ENCODE peak calls at places on chromosomes 13 and 19, in six cellular contexts. O is CD8-positive, alpha-beta T cell; Q is tibial artery; G is left ventricle myocardium inferior; B is right cardiac atrium; F is A549. V is an unnamed sample. For H3K9me3, the result is how much of the 10 kb centered on the place peaks cover.

GRCh38 chr13:88005188-88005587 is 334.0 kb downstream of the SLITRK5 start:
- DNase-seq in B (no peak), O (no peak), F (no peak), Q (no peak), G (no peak), V (no peak)

GRCh38 chr13:113833111-113833830 is 30.6 kb downstream of the GAS6 start:
- DNase-seq in Q (no peak), B (peak), G (peak), O (no peak), F (no peak), V (no peak)

GRCh38 chr19:3358392-3358918 is 7.9 kb upstream of the NFIC start:
- DNase-seq in B (peak), Q (no peak), G (no peak), O (no peak), F (no peak), V (peak)

GRCh38 chr19:17937371-17937900 is 4.6 kb downstream of the CCDC124 start:
- DNase-seq in B (no peak), Q (no peak), F (no peak), O (no peak), G (no peak), V (no peak)

GRCh38 chr19:42461700-42462324 is 19.1 kb upstream of the CXCL17 start:
- DNase-seq in Q (no peak), O (no peak), F (no peak), G (no peak), B (no peak), V (no peak)

GRCh38 chr19:56476671-56477428 is at the start of gene ZNF667:
- DNase-seq in O (no peak), F (no peak), G (peak), Q (no peak), B (no peak), V (no peak)

GRCh38 chr19:13717194-13717643 is 47.1 kb upstream of the MRI1 start:
- DNase-seq in Q (no peak), B (no peak), F (no peak), G (no peak), O (no peak), V (no peak)

GRCh38 chr13:27379694-27380596 is 44.5 kb upstream of the GTF3A start:
- DNase-seq in O (peak), B (peak), F (peak), Q (peak), G (peak), V (peak)

GRCh38 chr19:5205388-5205787 is 135.2 kb downstream of the PTPRS start:
- DNase-seq in B (no peak), G (no peak), F (no peak), Q (no peak), O (no peak), V (no peak)

GRCh38 chr13:19321222-19321621 is 139.6 kb upstream of the TUBA3C start:
- DNase-seq in F (no peak), O (no peak), Q (no peak), G (no peak), B (no peak), V (no peak)

GRCh38 chr13:19329365-19329764 is 147.7 kb upstream of the TUBA3C start:
- DNase-seq in O (no peak), Q (no peak), F (no peak), G (no peak), B (no peak), V (no peak)

GRCh38 chr13:19324325-19324724 is 142.7 kb upstream of the TUBA3C start:
- DNase-seq in O (no peak), B (no peak), Q (no peak), G (no peak), F (no peak), V (no peak)
- H3K9me3 ChIP-seq in O (under half), B (under half), Q (under half), G (under half), F (under half), V (under half)

GRCh38 chr19:44498988-44499387 is 1.3 kb downstream of the ZNF180 start:
- DNase-seq in G (no peak), O (no peak), Q (no peak), F (no peak), B (peak), V (no peak)
- H3K9me3 ChIP-seq in G (half or more), O (under half), Q (under half), F (half or more), B (under half), V (under half)

GRCh38 chr13:58598241-58598640 is 966.7 kb downstream of the PCDH17 start:
- DNase-seq in Q (no peak), G (no peak), B (no peak), O (no peak), F (no peak), V (no peak)
- H3K9me3 ChIP-seq in Q (under half), G (under half), B (under half), O (under half), F (under half), V (under half)

DNA sequence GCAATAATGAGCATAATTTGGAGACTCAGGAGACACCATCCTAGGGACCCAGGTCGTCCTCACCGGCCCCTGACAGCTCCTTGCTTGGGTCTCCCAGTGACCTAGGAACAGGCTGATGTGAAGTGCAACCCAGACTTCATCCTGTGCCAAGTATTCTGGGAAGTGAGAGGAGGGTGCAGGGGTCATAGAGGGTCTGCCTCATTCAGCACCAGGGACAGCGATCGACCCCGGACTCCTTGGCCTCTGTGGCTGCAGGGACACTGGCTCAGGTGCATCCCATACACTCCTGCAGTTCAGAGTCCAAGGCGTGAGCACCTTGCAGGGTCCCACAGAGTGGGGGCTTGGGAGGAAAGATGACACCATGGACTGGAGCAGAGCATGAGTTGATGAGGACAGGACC is 10.0 kb upstream of the OR10H2 start:
- DNase-seq in Q (no peak), O (no peak), B (no peak), F (no peak), G (no peak), V (no peak)
- H3K9me3 ChIP-seq in Q (under half), O (under half), B (under half), F (under half), G (under half), V (under half)

DNA sequence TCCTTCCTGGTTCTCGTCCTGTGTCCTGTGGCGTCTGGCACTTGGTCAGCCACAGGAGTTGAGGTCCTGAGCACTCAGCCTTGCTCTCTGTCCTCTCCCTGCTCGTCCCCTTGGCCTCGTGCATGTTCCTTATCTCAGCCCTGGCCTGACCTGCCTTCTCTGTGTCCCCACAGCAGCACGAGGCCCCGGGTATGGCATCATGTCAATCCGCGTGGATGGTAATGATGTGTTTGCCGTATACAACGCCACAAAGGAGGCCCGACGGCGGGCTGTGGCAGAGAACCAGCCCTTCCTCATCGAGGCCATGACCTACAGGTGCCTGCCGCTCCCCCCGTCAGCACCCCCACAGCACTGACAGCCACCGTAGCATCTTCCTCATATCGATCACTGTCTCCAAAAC is 4.7 kb downstream of the B3GNT8 start:
- DNase-seq in F (no peak), O (no peak), Q (no peak), G (peak), B (no peak), V (no peak)
- H3K9me3 ChIP-seq in F (under half), O (under half), Q (under half), G (under half), B (under half), V (under half)

GRCh38 chr19:22625266-22626035 is 8.7 kb upstream of the ZNF492 start:
- DNase-seq in Q (no peak), O (no peak), G (no peak), F (no peak), B (no peak), V (no peak)

GRCh38 chr19:22620912-22621311 is 13.2 kb upstream of the ZNF492 start:
- DNase-seq in F (no peak), B (no peak), O (no peak), Q (no peak), G (no peak), V (no peak)

GRCh38 chr19:22623841-22624221 is 10.3 kb upstream of the ZNF492 start:
- DNase-seq in Q (no peak), F (no peak), B (no peak), G (no peak), O (no peak), V (no peak)

GRCh38 chr19:22622020-22622419 is 12.1 kb upstream of the ZNF492 start:
- DNase-seq in Q (peak), G (no peak), F (no peak), B (no peak), O (no peak), V (no peak)

GRCh38 chr19:22622901-22623840 is 11.0 kb upstream of the ZNF492 start:
- DNase-seq in G (no peak), F (no peak), Q (no peak), B (peak), O (no peak), V (no peak)
- H3K9me3 ChIP-seq in G (under half), F (under half), Q (under half), B (under half), O (under half), V (under half)

DNA sequence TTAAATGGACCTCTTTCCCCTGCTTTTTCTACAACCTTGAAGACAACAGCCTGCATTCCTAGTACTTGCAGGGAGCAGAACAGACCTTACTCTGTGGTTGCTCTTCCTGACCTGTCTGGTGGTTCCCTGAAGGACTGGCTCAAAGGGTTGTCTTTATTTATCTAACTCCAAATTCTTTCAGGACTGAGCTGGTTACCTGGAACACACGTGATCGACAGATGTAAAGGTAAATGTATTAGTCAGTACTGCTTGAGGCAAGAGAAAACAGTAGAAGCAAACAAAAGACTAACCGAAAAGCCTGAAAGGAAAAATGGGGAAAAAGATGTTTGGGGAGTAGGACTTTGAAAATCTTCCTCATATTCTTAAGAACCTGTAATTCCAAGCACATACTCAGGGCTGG is 17.9 kb downstream of the ZNF558 start:
- DNase-seq in Q (no peak), O (no peak), F (no peak), G (no peak), B (no peak), V (no peak)
- H3K9me3 ChIP-seq in Q (half or more), O (half or more), F (half or more), G (half or more), B (under half), V (half or more)